ENCODE peak calls at places on chromosomes 2 and 18, in nine cellular contexts. One of them, this sample, is unnamed.

GRCh38 chr18:46034230-46034629 is 37.8 kb downstream of the PSTPIP2 start:
- DNase-seq in progenitor cell of endocrine pancreas: no peak
- DNase-seq in heart right ventricle: no peak
- DNase-seq in spleen: no peak
- DNase-seq in nephron progenitor cell: no peak
- DNase-seq in body of pancreas: no peak
- DNase-seq in lower lobe of right lung: no peak
- DNase-seq in lung: no peak
- DNase-seq in chondrocyte: no peak
- DNase-seq in this sample: no peak

GRCh38 chr2:167489307-167489706 is 601.0 kb downstream of the XIRP2 start:
- DNase-seq in progenitor cell of endocrine pancreas: no peak
- DNase-seq in heart right ventricle: no peak
- DNase-seq in spleen: no peak
- DNase-seq in nephron progenitor cell: no peak
- DNase-seq in body of pancreas: no peak
- DNase-seq in lower lobe of right lung: no peak
- DNase-seq in lung: no peak
- DNase-seq in chondrocyte: no peak
- DNase-seq in this sample: no peak

GRCh38 chr18:23862071-23862470 is 152.5 kb upstream of the TTC39C start:
- DNase-seq in progenitor cell of endocrine pancreas: no peak
- DNase-seq in heart right ventricle: no peak
- DNase-seq in spleen: no peak
- DNase-seq in nephron progenitor cell: no peak
- DNase-seq in body of pancreas: no peak
- DNase-seq in lower lobe of right lung: no peak
- DNase-seq in lung: no peak
- DNase-seq in chondrocyte: no peak
- DNase-seq in this sample: no peak

GRCh38 chr2:176161817-176162626 is 4.9 kb downstream of the HOXD3 start:
- DNase-seq in progenitor cell of endocrine pancreas: no peak
- DNase-seq in heart right ventricle: no peak
- DNase-seq in spleen: no peak
- DNase-seq in nephron progenitor cell: no peak
- DNase-seq in body of pancreas: no peak
- DNase-seq in lower lobe of right lung: no peak
- DNase-seq in lung: no peak
- DNase-seq in chondrocyte: no peak
- DNase-seq in this sample: no peak

GRCh38 chr2:12728221-12728777 is 11.6 kb downstream of the TRIB2 start:
- DNase-seq in progenitor cell of endocrine pancreas: no peak
- DNase-seq in heart right ventricle: no peak
- DNase-seq in spleen: peak; percentile 87
- DNase-seq in nephron progenitor cell: no peak
- DNase-seq in body of pancreas: no peak
- DNase-seq in lower lobe of right lung: no peak
- DNase-seq in lung: no peak
- DNase-seq in chondrocyte: no peak
- DNase-seq in this sample: no peak

GRCh38 chr2:19124135-19124534 is 234.3 kb downstream of the OSR1 start:
- DNase-seq in progenitor cell of endocrine pancreas: no peak
- DNase-seq in heart right ventricle: no peak
- DNase-seq in spleen: no peak
- DNase-seq in nephron progenitor cell: no peak
- DNase-seq in body of pancreas: no peak
- DNase-seq in lower lobe of right lung: no peak
- DNase-seq in lung: no peak
- DNase-seq in chondrocyte: no peak
- DNase-seq in this sample: no peak

GRCh38 chr2:17621781-17622180 is 81.3 kb downstream of the VSNL1 start:
- DNase-seq in progenitor cell of endocrine pancreas: no peak
- DNase-seq in heart right ventricle: no peak
- DNase-seq in spleen: no peak
- DNase-seq in nephron progenitor cell: no peak
- DNase-seq in body of pancreas: no peak
- DNase-seq in lower lobe of right lung: no peak
- DNase-seq in lung: no peak
- DNase-seq in chondrocyte: no peak
- DNase-seq in this sample: no peak

GRCh38 chr2:232623768-232624553 is 9.4 kb upstream of the EFHD1 start:
- DNase-seq in progenitor cell of endocrine pancreas: no peak
- DNase-seq in heart right ventricle: no peak
- DNase-seq in spleen: no peak
- DNase-seq in nephron progenitor cell: no peak
- DNase-seq in body of pancreas: no peak
- DNase-seq in lower lobe of right lung: no peak
- DNase-seq in lung: no peak
- DNase-seq in chondrocyte: no peak
- DNase-seq in this sample: no peak

GRCh38 chr2:235773188-235773928 is 279.5 kb downstream of the AGAP1 start:
- DNase-seq in progenitor cell of endocrine pancreas: no peak
- DNase-seq in heart right ventricle: no peak
- DNase-seq in spleen: no peak
- DNase-seq in nephron progenitor cell: no peak
- DNase-seq in body of pancreas: no peak
- DNase-seq in lower lobe of right lung: no peak
- DNase-seq in lung: no peak
- DNase-seq in chondrocyte: no peak
- DNase-seq in this sample: no peak

GRCh38 chr18:60568211-60568610 is 195.6 kb upstream of the MC4R start:
- DNase-seq in progenitor cell of endocrine pancreas: no peak
- DNase-seq in heart right ventricle: no peak
- DNase-seq in spleen: no peak
- DNase-seq in nephron progenitor cell: no peak
- DNase-seq in body of pancreas: no peak
- DNase-seq in lower lobe of right lung: no peak
- DNase-seq in lung: no peak
- DNase-seq in chondrocyte: no peak
- DNase-seq in this sample: no peak

GRCh38 chr18:26056291-26056690 is 34.1 kb downstream of the SS18 start:
- DNase-seq in progenitor cell of endocrine pancreas: no peak
- DNase-seq in heart right ventricle: no peak
- DNase-seq in spleen: no peak
- DNase-seq in nephron progenitor cell: no peak
- DNase-seq in body of pancreas: no peak
- DNase-seq in lower lobe of right lung: no peak
- DNase-seq in lung: no peak
- DNase-seq in chondrocyte: no peak
- DNase-seq in this sample: no peak

GRCh38 chr2:103161456-103162289 is 399.8 kb downstream of the TMEM182 start:
- DNase-seq in progenitor cell of endocrine pancreas: no peak
- DNase-seq in heart right ventricle: no peak
- DNase-seq in spleen: no peak
- DNase-seq in nephron progenitor cell: peak; percentile 42
- DNase-seq in body of pancreas: peak; percentile 26
- DNase-seq in lower lobe of right lung: no peak
- DNase-seq in lung: no peak
- DNase-seq in chondrocyte: no peak
- DNase-seq in this sample: no peak

GRCh38 chr18:34493099-34493544 is 217.0 kb upstream of the DTNA start:
- DNase-seq in progenitor cell of endocrine pancreas: peak; percentile 37
- DNase-seq in heart right ventricle: peak; percentile 74
- DNase-seq in spleen: peak; percentile 79
- DNase-seq in nephron progenitor cell: peak; percentile 48
- DNase-seq in body of pancreas: peak; percentile 91
- DNase-seq in lower lobe of right lung: peak; percentile 76
- DNase-seq in lung: peak; percentile 58
- DNase-seq in chondrocyte: peak; percentile 92
- DNase-seq in this sample: peak; percentile 32

GRCh38 chr2:151945186-151945585 is 117.0 kb upstream of the ARL5A start:
- DNase-seq in progenitor cell of endocrine pancreas: no peak
- DNase-seq in heart right ventricle: no peak
- DNase-seq in spleen: no peak
- DNase-seq in nephron progenitor cell: no peak
- DNase-seq in body of pancreas: no peak
- DNase-seq in lower lobe of right lung: no peak
- DNase-seq in lung: no peak
- DNase-seq in chondrocyte: no peak
- DNase-seq in this sample: no peak

GRCh38 chr2:10374362-10374943 is 71.7 kb downstream of the HPCAL1 start:
- DNase-seq in progenitor cell of endocrine pancreas: no peak
- DNase-seq in heart right ventricle: no peak
- DNase-seq in spleen: no peak
- DNase-seq in nephron progenitor cell: no peak
- DNase-seq in body of pancreas: no peak
- DNase-seq in lower lobe of right lung: no peak
- DNase-seq in lung: no peak
- DNase-seq in chondrocyte: no peak
- DNase-seq in this sample: no peak
- TF ChIP-seq CTCF in progenitor cell of endocrine pancreas: no peak
- TF ChIP-seq CTCF in heart right ventricle: no peak
- TF ChIP-seq CTCF in spleen: no peak
- TF ChIP-seq CTCF in nephron progenitor cell: no peak
- TF ChIP-seq CTCF in body of pancreas: no peak
- TF ChIP-seq CTCF in lower lobe of right lung: no peak
- TF ChIP-seq CTCF in lung: no peak
- TF ChIP-seq CTCF in chondrocyte: no peak
- TF ChIP-seq CTCF in this sample: no peak

DNA sequence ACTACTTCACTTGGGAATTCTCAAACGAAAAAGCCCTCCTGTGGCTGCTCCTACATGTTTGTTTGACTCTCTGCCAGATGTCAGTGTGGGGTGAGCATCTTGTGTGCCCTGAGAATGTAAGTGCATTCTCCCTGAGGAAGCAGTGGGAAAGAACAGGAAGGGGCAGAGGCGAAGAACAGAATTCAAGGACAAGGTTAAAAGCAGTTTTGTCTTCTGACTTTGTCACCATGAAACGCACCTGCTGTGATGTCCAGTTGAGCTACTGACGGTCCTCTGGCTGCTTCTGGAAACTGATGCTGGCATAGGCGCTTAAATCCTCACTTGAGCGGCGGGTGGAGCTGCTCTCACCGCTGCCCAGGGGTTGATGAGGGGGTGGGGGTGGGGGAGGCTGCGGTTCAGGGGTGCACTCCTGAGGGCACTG is 4.9 kb downstream of the IRS1 start:
- DNase-seq in progenitor cell of endocrine pancreas: no peak
- DNase-seq in heart right ventricle: no peak
- DNase-seq in spleen: no peak
- DNase-seq in nephron progenitor cell: peak; percentile 2
- DNase-seq in body of pancreas: peak; percentile 18
- DNase-seq in lower lobe of right lung: no peak
- DNase-seq in lung: no peak
- DNase-seq in chondrocyte: no peak
- DNase-seq in this sample: no peak
- TF ChIP-seq CTCF in progenitor cell of endocrine pancreas: no peak
- TF ChIP-seq CTCF in heart right ventricle: no peak
- TF ChIP-seq CTCF in spleen: no peak
- TF ChIP-seq CTCF in nephron progenitor cell: no peak
- TF ChIP-seq CTCF in body of pancreas: no peak
- TF ChIP-seq CTCF in lower lobe of right lung: no peak
- TF ChIP-seq CTCF in lung: no peak
- TF ChIP-seq CTCF in chondrocyte: peak; percentile 51
- TF ChIP-seq CTCF in this sample: no peak

GRCh38 chr2:26618611-26619010 is 22.6 kb downstream of the CIB4 start:
- DNase-seq in progenitor cell of endocrine pancreas: no peak
- DNase-seq in heart right ventricle: no peak
- DNase-seq in spleen: peak; percentile 64
- DNase-seq in nephron progenitor cell: no peak
- DNase-seq in body of pancreas: no peak
- DNase-seq in lower lobe of right lung: peak; percentile 35
- DNase-seq in lung: no peak
- DNase-seq in chondrocyte: no peak
- DNase-seq in this sample: no peak

GRCh38 chr2:26616032-26616863 is 24.9 kb downstream of the CIB4 start:
- DNase-seq in progenitor cell of endocrine pancreas: peak; percentile 7
- DNase-seq in heart right ventricle: no peak
- DNase-seq in spleen: peak; percentile 58
- DNase-seq in nephron progenitor cell: no peak
- DNase-seq in body of pancreas: no peak
- DNase-seq in lower lobe of right lung: peak; percentile 29
- DNase-seq in lung: no peak
- DNase-seq in chondrocyte: peak; percentile 59
- DNase-seq in this sample: no peak

GRCh38 chr2:26616864-26617135 is 24.4 kb downstream of the CIB4 start:
- DNase-seq in progenitor cell of endocrine pancreas: no peak
- DNase-seq in heart right ventricle: no peak
- DNase-seq in spleen: peak; percentile 22
- DNase-seq in nephron progenitor cell: no peak
- DNase-seq in body of pancreas: no peak
- DNase-seq in lower lobe of right lung: no peak
- DNase-seq in lung: no peak
- DNase-seq in chondrocyte: no peak
- DNase-seq in this sample: no peak

GRCh38 chr2:26619096-26619495 is 22.1 kb downstream of the CIB4 start:
- DNase-seq in progenitor cell of endocrine pancreas: no peak
- DNase-seq in heart right ventricle: no peak
- DNase-seq in spleen: peak; percentile 18
- DNase-seq in nephron progenitor cell: no peak
- DNase-seq in body of pancreas: no peak
- DNase-seq in lower lobe of right lung: peak; percentile 21
- DNase-seq in lung: no peak
- DNase-seq in chondrocyte: no peak
- DNase-seq in this sample: no peak

DNA sequence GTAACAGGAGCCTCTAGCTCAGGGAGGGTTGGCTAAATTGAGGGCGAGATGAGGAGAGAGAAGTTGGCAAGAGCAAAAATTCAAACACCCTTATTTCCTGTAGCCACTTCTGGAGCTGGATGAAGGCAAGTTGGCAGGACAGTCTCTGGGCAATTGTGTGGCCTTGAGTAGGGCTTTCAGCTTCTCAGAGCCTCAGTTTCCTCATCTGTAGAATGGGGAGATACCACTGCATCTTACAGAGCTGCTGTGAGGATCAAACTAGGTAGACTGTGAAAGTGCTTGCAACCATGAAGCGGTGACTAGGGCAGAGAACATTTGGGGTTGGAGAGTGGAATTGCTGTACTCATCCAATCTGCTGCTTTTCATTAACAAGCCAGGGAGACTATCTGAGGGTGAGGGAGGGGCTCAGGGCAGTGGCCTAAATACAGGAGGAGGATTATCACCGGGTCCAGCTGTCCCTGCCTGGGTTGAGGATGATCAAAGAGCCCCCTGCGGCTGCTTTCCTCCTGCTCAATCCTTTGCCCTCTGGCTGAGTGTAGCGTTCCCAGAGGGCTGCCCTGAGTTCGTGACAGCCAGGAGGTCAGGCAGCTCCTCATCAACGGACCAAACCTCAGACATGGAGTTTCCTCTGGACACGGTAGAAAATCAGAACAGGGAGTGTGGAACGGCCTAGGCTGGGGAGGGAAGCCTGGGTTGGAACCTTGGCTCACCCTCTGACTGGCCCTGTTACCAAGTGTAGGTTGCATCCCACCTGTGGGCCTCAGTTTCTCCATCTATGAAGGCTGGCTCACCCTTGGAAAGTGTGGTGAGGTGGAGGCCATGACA is 23.7 kb downstream of the CIB4 start:
- DNase-seq in progenitor cell of endocrine pancreas: no peak
- DNase-seq in heart right ventricle: no peak
- DNase-seq in spleen: peak; percentile 27
- DNase-seq in nephron progenitor cell: no peak
- DNase-seq in body of pancreas: no peak
- DNase-seq in lower lobe of right lung: no peak
- DNase-seq in lung: no peak
- DNase-seq in chondrocyte: no peak
- DNase-seq in this sample: peak; percentile 93
- TF ChIP-seq CTCF in progenitor cell of endocrine pancreas: no peak
- TF ChIP-seq CTCF in heart right ventricle: no peak
- TF ChIP-seq CTCF in spleen: no peak
- TF ChIP-seq CTCF in nephron progenitor cell: no peak
- TF ChIP-seq CTCF in body of pancreas: no peak
- TF ChIP-seq CTCF in lower lobe of right lung: no peak
- TF ChIP-seq CTCF in lung: no peak
- TF ChIP-seq CTCF in chondrocyte: no peak
- TF ChIP-seq CTCF in this sample: no peak

GRCh38 chr2:173493874-173494273 is 139.2 kb downstream of the CDCA7 start:
- DNase-seq in progenitor cell of endocrine pancreas: no peak
- DNase-seq in heart right ventricle: no peak
- DNase-seq in spleen: no peak
- DNase-seq in nephron progenitor cell: no peak
- DNase-seq in body of pancreas: no peak
- DNase-seq in lower lobe of right lung: no peak
- DNase-seq in lung: no peak
- DNase-seq in chondrocyte: no peak
- DNase-seq in this sample: no peak
- TF ChIP-seq CTCF in progenitor cell of endocrine pancreas: no peak
- TF ChIP-seq CTCF in heart right ventricle: no peak
- TF ChIP-seq CTCF in spleen: no peak
- TF ChIP-seq CTCF in nephron progenitor cell: no peak
- TF ChIP-seq CTCF in body of pancreas: no peak
- TF ChIP-seq CTCF in lower lobe of right lung: no peak
- TF ChIP-seq CTCF in lung: no peak
- TF ChIP-seq CTCF in chondrocyte: peak; percentile 50
- TF ChIP-seq CTCF in this sample: no peak